ENCODE peak calls at places on chromosomes 5 and 9, in seven cellular contexts. L, E, M, S, F, C and R are unnamed samples.

GRCh38 chr5:96391921-96392320 is 41.1 kb downstream of the PCSK1 start:
- DNase-seq in L (no peak), E (no peak), M (no peak), S (no peak), F (no peak), C (no peak), R (no peak)

GRCh38 chr9:71515103-71515502 is 253.2 kb downstream of the CEMIP2 start:
- DNase-seq in L (no peak), E (peak; percentile 20), M (no peak), S (no peak), F (no peak), C (no peak), R (no peak)

GRCh38 chr5:82821978-82822927 is 254.9 kb downstream of the TMEM167A start:
- DNase-seq in L (no peak), E (no peak), M (no peak), S (peak; percentile 11), F (no peak), C (no peak), R (no peak)

GRCh38 chr5:146624179-146624578 is 108.2 kb upstream of the GPR151 start:
- DNase-seq in L (peak; percentile 6), E (no peak), M (no peak), S (no peak), F (no peak), C (no peak), R (no peak)

GRCh38 chr9:127178646-127179632 is 56.5 kb upstream of the ANGPTL2 start:
- DNase-seq in L (no peak), E (no peak), M (no peak), S (no peak), F (peak; percentile 40), C (no peak), R (no peak)

GRCh38 chr5:82107277-82107676 is 135.5 kb downstream of the ATG10 start:
- DNase-seq in L (peak; percentile 19), E (peak; percentile 47), M (no peak), S (peak; percentile 3), F (no peak), C (no peak), R (no peak)

GRCh38 chr9:35658894-35659220 is 765 bp downstream of the CCDC107 start:
- DNase-seq in L (peak; percentile 84), E (no peak), M (no peak), S (peak; percentile 83), F (no peak), C (no peak), R (no peak)

GRCh38 chr5:130279386-130279785 is 375.1 kb downstream of the CHSY3 start:
- DNase-seq in L (no peak), E (no peak), M (no peak), S (no peak), F (no peak), C (no peak), R (no peak)

GRCh38 chr5:149837680-149838269 is 106.8 kb downstream of the PDE6A start:
- DNase-seq in L (peak; percentile 68), E (peak; percentile 14), M (peak; percentile 46), S (peak; percentile 57), F (no peak), C (no peak), R (no peak)

GRCh38 chr5:168693297-168693696 is 114.1 kb upstream of the PANK3 start:
- DNase-seq in L (no peak), E (no peak), M (no peak), S (no peak), F (no peak), C (no peak), R (no peak)

GRCh38 chr9:123073991-123074422 is 40.5 kb downstream of the GPR21 start:
- DNase-seq in L (peak; percentile 77), E (no peak), M (no peak), S (peak; percentile 76), F (no peak), C (no peak), R (no peak)

GRCh38 chr5:59133801-59134261 is 551.0 kb downstream of the RAB3C start:
- DNase-seq in L (peak; percentile 77), E (no peak), M (no peak), S (peak; percentile 82), F (no peak), C (no peak), R (no peak)

GRCh38 chr5:123344819-123345426 is 78.3 kb downstream of the CEP120 start:
- DNase-seq in L (peak; percentile 22), E (peak; percentile 75), M (peak; percentile 2), S (peak; percentile 31), F (no peak), C (no peak), R (no peak)

GRCh38 chr9:91075279-91075678 is 273.7 kb downstream of the SYK start:
- DNase-seq in L (peak; percentile 22), E (no peak), M (no peak), S (no peak), F (no peak), C (no peak), R (no peak)

GRCh38 chr5:173412566-173412965 is 84.4 kb upstream of the STC2 start:
- DNase-seq in L (peak; percentile 83), E (peak; percentile 20), M (no peak), S (peak; percentile 81), F (no peak), C (no peak), R (no peak)

GRCh38 chr9:120925535-120926396 is 830 bp downstream of the TRAF1 start:
- DNase-seq in L (peak; percentile 99), E (no peak), M (no peak), S (peak; percentile 96), F (no peak), C (peak; percentile 65), R (no peak)

GRCh38 chr5:69042500-69042899 is 51.3 kb upstream of the SLC30A5 start:
- DNase-seq in L (no peak), E (no peak), M (no peak), S (no peak), F (no peak), C (no peak), R (no peak)

GRCh38 chr5:91187032-91187431 is 196.1 kb downstream of the ARRDC3 start:
- DNase-seq in L (no peak), E (no peak), M (no peak), S (no peak), F (no peak), C (no peak), R (no peak)

GRCh38 chr5:176661676-176662075 is 14.4 kb downstream of the TSPAN17 start:
- DNase-seq in L (no peak), E (no peak), M (no peak), S (no peak), F (no peak), C (no peak), R (no peak)

GRCh38 chr9:16484744-16485143 is 385.7 kb downstream of the BNC2 start:
- DNase-seq in L (no peak), E (no peak), M (no peak), S (peak; percentile 60), F (no peak), C (no peak), R (no peak)

GRCh38 chr9:137554349-137554748 is 2.7 kb downstream of the MRPL41 start:
- DNase-seq in L (no peak), E (no peak), M (no peak), S (no peak), F (no peak), C (no peak), R (no peak)

GRCh38 chr9:589723-590122 is 251.8 kb upstream of the DMRT1 start:
- DNase-seq in L (peak; percentile 41), E (no peak), M (no peak), S (no peak), F (no peak), C (no peak), R (no peak)

GRCh38 chr9:97059661-97060060 is 20.7 kb upstream of the CTSV start:
- DNase-seq in L (peak; percentile 65), E (no peak), M (no peak), S (peak; percentile 32), F (no peak), C (no peak), R (no peak)

GRCh38 chr5:61790678-61791077 is 458.6 kb downstream of the ZSWIM6 start:
- DNase-seq in L (peak; percentile 18), E (no peak), M (no peak), S (no peak), F (no peak), C (no peak), R (no peak)

GRCh38 chr5:33074548-33074947 is 363.4 kb downstream of the NPR3 start:
- DNase-seq in L (peak; percentile 77), E (no peak), M (no peak), S (peak; percentile 24), F (no peak), C (no peak), R (no peak)

GRCh38 chr9:108743901-108744371 is 111.8 kb downstream of the ACTL7B start:
- DNase-seq in L (peak; percentile 43), E (no peak), M (peak; percentile 60), S (peak; percentile 67), F (peak; percentile 44), C (no peak), R (no peak)

GRCh38 chr9:134622896-134623407 is 18.7 kb upstream of the COL5A1 start:
- DNase-seq in L (no peak), E (no peak), M (no peak), S (no peak), F (no peak), C (no peak), R (no peak)

GRCh38 chr5:132639706-132640130 is 18.3 kb upstream of the IL13 start:
- DNase-seq in L (no peak), E (no peak), M (no peak), S (no peak), F (no peak), C (no peak), R (no peak)

GRCh38 chr9:35180801-35181200 is 19.0 kb downstream of the UNC13B start:
- DNase-seq in L (no peak), E (no peak), M (no peak), S (no peak), F (no peak), C (no peak), R (no peak)

GRCh38 chr9:21395778-21396717 is 10.8 kb upstream of the IFNA2 start:
- DNase-seq in L (peak; percentile 47), E (peak; percentile 38), M (peak; percentile 84), S (peak; percentile 19), F (no peak), C (peak; percentile 47), R (no peak)